ENCODE peak calls at places on chromosome 15, in four cellular contexts. B is AG09309, J is fibroblast of lung, E is T-helper 1 cell. M is an unnamed sample.

GRCh38 chr15:63195257-63196023 is 6.0 kb downstream of the RAB8B start:
- DNase-seq in E (no peak), J (no peak), B (no peak), M (no peak)

GRCh38 chr15:81373996-81374395 is at the start of gene TMC3:
- DNase-seq in J (peak), E (no peak), B (no peak), M (no peak)

GRCh38 chr15:29942144-29942543 is 119.9 kb upstream of the TJP1 start:
- DNase-seq in B (no peak), J (no peak), E (no peak), M (no peak)

GRCh38 chr15:78340243-78341056 is at the start of gene CRABP1:
- DNase-seq in B (no peak), E (no peak), J (no peak), M (peak)

GRCh38 chr15:63331456-63331855 is 50.2 kb downstream of the CA12 start:
- DNase-seq in E (no peak), J (peak), B (no peak), M (no peak)

GRCh38 chr15:43514241-43515057 is 3.0 kb upstream of the MAP1A start:
- DNase-seq in J (peak), B (no peak), E (no peak), M (no peak)

GRCh38 chr15:58731756-58732535 is 17.6 kb downstream of the ADAM10 start:
- DNase-seq in E (no peak), J (peak), B (no peak), M (no peak)

GRCh38 chr15:79307251-79307650 is 3.7 kb upstream of the TMED3 start:
- DNase-seq in E (no peak), B (no peak), J (no peak), M (no peak)

GRCh38 chr15:70234256-70234965 is 136.7 kb upstream of the TLE3 start:
- DNase-seq in E (no peak), J (peak), B (peak), M (no peak)

GRCh38 chr15:29844290-29844903 is 22.1 kb upstream of the TJP1 start:
- DNase-seq in J (peak), B (no peak), E (no peak), M (no peak)

GRCh38 chr15:48400086-48400485 is 68.9 kb downstream of the DUT start:
- DNase-seq in B (no peak), E (no peak), J (peak), M (no peak)

GRCh38 chr15:58880320-58880719 is 53.2 kb downstream of the SLTM start:
- DNase-seq in J (no peak), E (no peak), B (no peak), M (no peak)

GRCh38 chr15:75061272-75061671 is 37.9 kb downstream of the PPCDC start:
- DNase-seq in J (peak), E (no peak), B (no peak), M (no peak)

GRCh38 chr15:51842852-51843737 is 13.6 kb downstream of the TMOD3 start:
- DNase-seq in J (peak), E (no peak), B (no peak), M (no peak)

GRCh38 chr15:87354661-87355410 is 901.7 kb downstream of the NTRK3 start:
- DNase-seq in J (peak), E (no peak), B (peak), M (no peak)

GRCh38 chr15:23736291-23736690 is 49.2 kb upstream of the NDN start:
- DNase-seq in E (no peak), J (no peak), B (no peak), M (no peak)

GRCh38 chr15:31402511-31403056 is 75.9 kb downstream of the KLF13 start:
- DNase-seq in E (no peak), B (peak), J (no peak), M (no peak)

GRCh38 chr15:60751985-60752952 is 273.3 kb upstream of the ICE2 start:
- DNase-seq in J (peak), B (peak), E (no peak), M (no peak)

GRCh38 chr15:80507131-80507530 is 102.9 kb downstream of the ARNT2 start:
- DNase-seq in B (no peak), E (no peak), J (no peak), M (no peak)

GRCh38 chr15:67196222-67196621 is 58.2 kb downstream of the AAGAB start:
- DNase-seq in B (no peak), E (no peak), J (no peak), M (no peak)

GRCh38 chr15:72216079-72216478 is 14.9 kb downstream of the PKM start:
- DNase-seq in B (no peak), E (no peak), J (no peak), M (no peak)

GRCh38 chr15:69802432-69802831 is 295.3 kb downstream of the TLE3 start:
- DNase-seq in E (no peak), J (no peak), B (no peak), M (no peak)

GRCh38 chr15:63599401-63600000 is 2.3 kb downstream of the FBXL22 start:
- DNase-seq in E (no peak), B (no peak), J (peak), M (peak)

GRCh38 chr15:66085128-66085527 is 168.4 kb downstream of the MEGF11 start:
- DNase-seq in B (no peak), J (no peak), E (no peak), M (no peak)

GRCh38 chr15:31280037-31280830 is 46.4 kb upstream of the KLF13 start:
- DNase-seq in J (no peak), E (no peak), B (no peak), M (peak)

GRCh38 chr15:45225506-45226273 is 26.3 kb upstream of the SLC28A2 start:
- DNase-seq in E (no peak), J (no peak), B (no peak), M (no peak)

GRCh38 chr15:88954431-88955277 is 41.5 kb upstream of the MFGE8 start:
- DNase-seq in B (no peak), E (no peak), J (peak), M (no peak)

GRCh38 chr15:66287461-66288055 is 5.8 kb upstream of the DIS3L start:
- DNase-seq in E (no peak), J (no peak), B (no peak), M (no peak)

GRCh38 chr15:50202003-50202402 is 20.0 kb downstream of the SLC27A2 start:
- DNase-seq in J (no peak), B (no peak), E (no peak), M (no peak)

GRCh38 chr15:25985179-25985578 is 122.1 kb upstream of the ATP10A start:
- DNase-seq in E (no peak), J (no peak), B (no peak), M (no peak)

GRCh38 chr15:99986297-99987118 is 253.3 kb upstream of the LYSMD4 start:
- DNase-seq in E (no peak), J (peak), B (no peak), M (no peak)

GRCh38 chr15:85063522-85063921 is 81.9 kb downstream of the PDE8A start:
- DNase-seq in J (peak), E (no peak), B (no peak), M (no peak)

GRCh38 chr15:31200735-31201151 is 99.2 kb upstream of the TRPM1 start:
- DNase-seq in B (no peak), J (peak), E (peak), M (no peak)

GRCh38 chr15:95528920-95529319 is 801.6 kb upstream of the NR2F2 start:
- DNase-seq in E (no peak), J (no peak), B (no peak), M (no peak)

GRCh38 chr15:40097968-40098476 is 10.7 kb downstream of the BMF start:
- DNase-seq in J (no peak), E (no peak), B (no peak), M (no peak)

GRCh38 chr15:57321973-57322601 is 54.2 kb upstream of the CGNL1 start:
- DNase-seq in E (no peak), B (no peak), J (no peak), M (no peak)